ENCODE peak calls at places on chromosomes 6 and 20, in four cellular contexts. H, T, W and I are unnamed samples.

GRCh38 chr6:113857565-113858066 is 471 bp downstream of the MARCKS start:
- DNase-seq in H (no peak), T (peak; percentile 44), W (peak; percentile 7), I (no peak)

GRCh38 chr6:148037496-148037895 is 305.1 kb upstream of the SASH1 start:
- DNase-seq in W (no peak), H (no peak), T (peak; percentile 42), I (no peak)

GRCh38 chr20:12012241-12013222 is 94.8 kb downstream of the BTBD3 start:
- DNase-seq in T (no peak), H (no peak), W (peak; percentile 12), I (peak; percentile 19)

GRCh38 chr20:53282217-53282955 is 310.2 kb downstream of the TSHZ2 start:
- DNase-seq in T (no peak), H (no peak), W (no peak), I (no peak)

GRCh38 chr6:89050155-89050554 is 30.4 kb upstream of the PNRC1 start:
- DNase-seq in W (no peak), H (no peak), T (no peak), I (no peak)

GRCh38 chr6:105112577-105112976 is 67.2 kb downstream of the POPDC3 start:
- DNase-seq in W (no peak), H (no peak), T (no peak), I (no peak)

GRCh38 chr6:14743465-14744211 is 502.2 kb upstream of the JARID2 start:
- DNase-seq in W (peak; percentile 85), H (no peak), T (no peak), I (peak; percentile 93)

GRCh38 chr6:4582506-4582905 is 193.7 kb upstream of the CDYL start:
- DNase-seq in W (no peak), T (no peak), H (no peak), I (no peak)

GRCh38 chr6:88220493-88220892 is 54.3 kb upstream of the CNR1 start:
- DNase-seq in W (no peak), T (no peak), H (no peak), I (peak; percentile 11)

GRCh38 chr20:1702288-1702687 is 44.7 kb upstream of the SIRPG start:
- DNase-seq in W (no peak), T (no peak), H (no peak), I (peak; percentile 29)

GRCh38 chr6:112806163-112806900 is 459.2 kb downstream of the RFPL4B start:
- DNase-seq in W (no peak), H (no peak), T (no peak), I (no peak)

GRCh38 chr20:9555781-9556180 is 41.4 kb downstream of the LAMP5 start:
- DNase-seq in T (no peak), H (no peak), W (no peak), I (no peak)

GRCh38 chr6:104710543-104711335 is 149.0 kb downstream of the HACE1 start:
- DNase-seq in H (no peak), T (no peak), W (no peak), I (no peak)

GRCh38 chr20:57670288-57671071 is 39.3 kb downstream of the PMEPA1 start:
- DNase-seq in T (no peak), H (no peak), W (no peak), I (no peak)

GRCh38 chr6:133359256-133359655 is 118.1 kb downstream of the EYA4 start:
- DNase-seq in H (no peak), T (no peak), W (no peak), I (no peak)

GRCh38 chr6:142404751-142405150 is 102.9 kb downstream of the ADGRG6 start:
- DNase-seq in H (no peak), W (no peak), T (no peak), I (no peak)

GRCh38 chr20:9993133-9993532 is 41.7 kb upstream of the ANKEF1 start:
- DNase-seq in T (no peak), H (no peak), W (no peak), I (no peak)

GRCh38 chr6:3561745-3562144 is 104.9 kb upstream of the SLC22A23 start:
- DNase-seq in T (no peak), H (no peak), W (no peak), I (no peak)